ENCODE peak calls at places on chromosomes 6 and 20, in seven cellular contexts. U is upper lobe of left lung, R is brain microvascular endothelial cell, T is HAP-1, P is Caco-2, M is transverse colon, B is esophagus squamous epithelium. C is an unnamed sample.

GRCh38 chr6:42409582-42409981 is 42.1 kb downstream of the TRERF1 start:
- DNase-seq in B (no peak), M (no peak), R (no peak), U (no peak), T (no peak), P (no peak), C (no peak)

GRCh38 chr6:169164451-169164850 is 89.2 kb downstream of the THBS2 start:
- DNase-seq in R (no peak), T (no peak), U (no peak), M (no peak), B (no peak), P (no peak), C (peak; percentile 34)

GRCh38 chr20:57844626-57845596 is 135.1 kb upstream of the PMEPA1 start:
- DNase-seq in T (no peak), B (no peak), R (no peak), U (no peak), M (no peak), P (peak; percentile 60), C (no peak)

GRCh38 chr6:169851641-169852503 is 100.5 kb downstream of the ERMARD start:
- DNase-seq in U (peak; percentile 64), B (no peak), P (no peak), R (peak; percentile 56), M (no peak), T (no peak), C (peak; percentile 0)

GRCh38 chr6:42140051-42140450 is 2.4 kb downstream of the C6orf132 start:
- DNase-seq in P (no peak), U (no peak), M (peak; percentile 86), B (no peak), T (no peak), R (no peak), C (no peak)

GRCh38 chr6:79872986-79873385 is 74.4 kb downstream of the ELOVL4 start:
- DNase-seq in U (no peak), B (no peak), M (no peak), T (no peak), R (peak; percentile 56), P (no peak), C (no peak)

GRCh38 chr6:17831135-17831534 is 124.4 kb upstream of the NUP153 start:
- DNase-seq in R (peak; percentile 64), M (no peak), T (no peak), U (no peak), B (no peak), P (no peak), C (no peak)

GRCh38 chr6:155315516-155315871 is 1.2 kb upstream of the TFB1M start:
- DNase-seq in T (no peak), P (no peak), U (no peak), M (no peak), B (no peak), R (no peak), C (no peak)

GRCh38 chr6:144064402-144064830 is 31.0 kb downstream of the SF3B5 start:
- DNase-seq in P (no peak), T (no peak), B (no peak), M (peak; percentile 51), R (no peak), U (peak; percentile 90), C (peak; percentile 59)

GRCh38 chr20:32282461-32282860 is 5.0 kb downstream of the KIF3B start:
- DNase-seq in T (no peak), U (no peak), M (no peak), P (no peak), R (no peak), B (no peak), C (no peak)

GRCh38 chr6:52135217-52135616 is 47.8 kb upstream of the PKHD1 start:
- DNase-seq in M (no peak), B (no peak), P (no peak), U (no peak), R (no peak), T (no peak), C (no peak)

GRCh38 chr6:38509713-38510112 is 130.0 kb downstream of the BTBD9 start:
- DNase-seq in T (peak; percentile 51), R (peak; percentile 74), M (no peak), U (no peak), P (no peak), B (no peak), C (no peak)

GRCh38 chr6:34305982-34306702 is 57.3 kb upstream of the SMIM29 start:
- DNase-seq in P (no peak), B (no peak), M (no peak), U (no peak), T (no peak), R (no peak), C (no peak)

GRCh38 chr6:84762941-84763396 is 1.4 kb downstream of the TBX18 start:
- DNase-seq in U (peak; percentile 83), M (no peak), R (no peak), B (no peak), P (no peak), T (no peak), C (no peak)

GRCh38 chr6:3823671-3824070 is 25.5 kb upstream of the FAM50B start:
- DNase-seq in R (no peak), P (no peak), T (no peak), U (no peak), B (no peak), M (no peak), C (no peak)

GRCh38 chr20:35626386-35627001 is 10.9 kb downstream of the SPAG4 start:
- DNase-seq in R (no peak), M (no peak), T (no peak), P (no peak), U (no peak), B (no peak), C (peak; percentile 39)

GRCh38 chr20:6298049-6298448 is 175.2 kb upstream of the FERMT1 start:
- DNase-seq in R (no peak), P (no peak), U (no peak), B (no peak), M (no peak), T (no peak), C (no peak)

GRCh38 chr6:103937389-103937788 is 922.3 kb downstream of the HACE1 start:
- DNase-seq in M (no peak), B (no peak), P (no peak), U (no peak), R (no peak), T (no peak), C (no peak)

GRCh38 chr6:148235446-148235845 is 107.2 kb upstream of the SASH1 start:
- DNase-seq in R (peak; percentile 44), T (no peak), U (no peak), B (no peak), P (no peak), M (no peak), C (no peak)

GRCh38 chr20:34951652-34952051 is 4.0 kb downstream of the GSS start:
- DNase-seq in T (no peak), M (peak; percentile 30), P (no peak), R (no peak), B (no peak), U (no peak), C (no peak)

GRCh38 chr6:34795836-34796425 is 4.0 kb downstream of the BLTP3A start:
- DNase-seq in M (no peak), U (no peak), R (peak; percentile 28), T (no peak), P (no peak), B (no peak), C (no peak)

GRCh38 chr20:64065062-64065972 is 2.3 kb downstream of the TCEA2 start:
- DNase-seq in T (no peak), P (no peak), B (no peak), U (peak; percentile 60), R (no peak), M (no peak), C (no peak)

GRCh38 chr20:64080013-64080812 is at the start of gene OPRL1:
- DNase-seq in U (peak; percentile 69), R (no peak), B (no peak), M (no peak), T (peak; percentile 1), P (no peak), C (peak; percentile 72)

GRCh38 chr6:133259561-133259960 is 18.4 kb downstream of the EYA4 start:
- DNase-seq in U (no peak), P (no peak), B (no peak), M (no peak), R (no peak), T (no peak), C (no peak)

GRCh38 chr6:126748141-126748540 is 370.3 kb upstream of the RSPO3 start:
- DNase-seq in U (no peak), M (no peak), P (no peak), B (no peak), T (no peak), R (no peak), C (no peak)

GRCh38 chr20:17625246-17626051 is 55.6 kb downstream of the DSTN start:
- DNase-seq in M (no peak), P (no peak), R (no peak), U (peak; percentile 59), T (no peak), B (no peak), C (no peak)

GRCh38 chr20:17629025-17629424 is 53.0 kb downstream of the RRBP1 start:
- DNase-seq in B (no peak), P (no peak), R (no peak), T (no peak), M (no peak), U (peak; percentile 55), C (no peak)

GRCh38 chr20:17628101-17628841 is 53.8 kb downstream of the RRBP1 start:
- DNase-seq in B (no peak), M (no peak), R (no peak), T (no peak), P (no peak), U (no peak), C (no peak)

GRCh38 chr20:17626217-17627007 is 55.6 kb downstream of the RRBP1 start:
- DNase-seq in B (no peak), R (no peak), M (no peak), T (no peak), P (no peak), U (no peak), C (no peak)

GRCh38 chr20:17627101-17627950 is 54.7 kb downstream of the RRBP1 start:
- DNase-seq in R (no peak), P (no peak), B (no peak), U (peak; percentile 75), M (no peak), T (no peak), C (no peak)
- H3K36me3 ChIP-seq in R (peaks cover 97% of the 10 kb centered on the region), P (peaks cover 31% of the 10 kb centered on the region), B (peaks cover 56% of the 10 kb centered on the region), U (peaks cover 100% of the 10 kb centered on the region), M (no peaks in the 10 kb centered on the region), T (peaks cover 46% of the 10 kb centered on the region), C (no peaks in the 10 kb centered on the region)

GRCh38 chr20:17629678-17630089 is 52.4 kb downstream of the RRBP1 start:
- DNase-seq in M (no peak), U (peak; percentile 79), B (no peak), P (no peak), T (no peak), R (no peak), C (no peak)
- H3K36me3 ChIP-seq in M (no peaks in the 10 kb centered on the region), U (peaks cover 100% of the 10 kb centered on the region), B (peaks cover 52% of the 10 kb centered on the region), P (peaks cover 28% of the 10 kb centered on the region), T (peaks cover 49% of the 10 kb centered on the region), R (peaks cover 98% of the 10 kb centered on the region), C (no peaks in the 10 kb centered on the region)

DNA sequence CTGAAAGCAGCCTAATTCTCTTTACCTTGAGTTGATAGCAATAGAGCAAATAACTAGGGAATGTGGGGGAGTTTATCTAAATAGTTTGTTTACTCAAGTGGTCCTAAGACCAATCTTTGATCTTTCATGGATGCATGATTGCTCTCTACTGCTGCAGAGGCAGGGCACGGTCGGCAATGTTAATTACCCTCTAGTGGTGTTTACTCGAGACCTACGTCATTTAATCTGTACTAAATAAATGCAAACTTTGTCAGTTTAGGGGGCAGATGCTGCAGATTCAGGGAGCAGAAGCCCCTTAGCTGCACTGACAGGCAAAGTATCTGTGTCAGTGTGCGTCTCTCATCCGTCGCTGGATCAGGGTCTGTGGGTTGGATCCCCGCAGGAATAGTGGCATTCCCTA is 6.9 kb downstream of the RTN4IP1 start:
- DNase-seq in T (no peak), P (no peak), U (no peak), R (no peak), B (no peak), M (no peak), C (no peak)
- H3K36me3 ChIP-seq in T (no peaks in the 10 kb centered on the region), P (no peaks in the 10 kb centered on the region), U (no peaks in the 10 kb centered on the region), R (no peaks in the 10 kb centered on the region), B (no peaks in the 10 kb centered on the region), M (no peaks in the 10 kb centered on the region), C (peaks cover 10% of the 10 kb centered on the region)

GRCh38 chr6:73435236-73435635 is 16.9 kb downstream of the CGAS start:
- DNase-seq in U (no peak), P (no peak), T (no peak), R (no peak), B (no peak), M (no peak), C (no peak)
- H3K36me3 ChIP-seq in U (peaks cover 64% of the 10 kb centered on the region), P (no peaks in the 10 kb centered on the region), T (peaks cover 10% of the 10 kb centered on the region), R (peaks cover 2% of the 10 kb centered on the region), B (peaks cover 8% of the 10 kb centered on the region), M (no peaks in the 10 kb centered on the region), C (peaks cover 7% of the 10 kb centered on the region)

C was measured in CD8-positive, alpha-beta T cell.